ENCODE peak calls at places on chromosomes 12 and 14, in four cellular contexts. One of them, this sample, is unnamed.

GRCh38 chr14:92487513-92488133 is 26.0 kb upstream of the RIN3 start:
- DNase-seq in Panc1: no peak
- DNase-seq in epithelial cell of esophagus: no peak
- DNase-seq in mucosa of descending colon: no peak
- DNase-seq in this sample: no peak

GRCh38 chr12:94286580-94287244 is 138.3 kb downstream of the PLXNC1 start:
- DNase-seq in Panc1: no peak
- DNase-seq in epithelial cell of esophagus: no peak
- DNase-seq in mucosa of descending colon: no peak
- DNase-seq in this sample: no peak

GRCh38 chr12:93108958-93109357 is 179.9 kb upstream of the EEA1 start:
- DNase-seq in Panc1: no peak
- DNase-seq in epithelial cell of esophagus: no peak
- DNase-seq in mucosa of descending colon: no peak
- DNase-seq in this sample: no peak

GRCh38 chr12:47743311-47743860 is 15.3 kb downstream of the RAPGEF3 start:
- DNase-seq in Panc1: no peak
- DNase-seq in epithelial cell of esophagus: no peak
- DNase-seq in mucosa of descending colon: no peak
- DNase-seq in this sample: no peak

GRCh38 chr12:62530596-62530995 is 64.0 kb downstream of the MON2 start:
- DNase-seq in Panc1: no peak
- DNase-seq in epithelial cell of esophagus: no peak
- DNase-seq in mucosa of descending colon: no peak
- DNase-seq in this sample: no peak

GRCh38 chr12:115010324-115010995 is 326.5 kb upstream of the TBX3 start:
- DNase-seq in Panc1: no peak
- DNase-seq in epithelial cell of esophagus: peak
- DNase-seq in mucosa of descending colon: no peak
- DNase-seq in this sample: no peak

GRCh38 chr12:10190558-10191388 is 11.9 kb downstream of the TMEM52B start:
- DNase-seq in Panc1: peak
- DNase-seq in epithelial cell of esophagus: peak
- DNase-seq in mucosa of descending colon: no peak
- DNase-seq in this sample: no peak

GRCh38 chr12:71870409-71870808 is 30.9 kb downstream of the TBC1D15 start:
- DNase-seq in Panc1: no peak
- DNase-seq in epithelial cell of esophagus: no peak
- DNase-seq in mucosa of descending colon: no peak
- DNase-seq in this sample: no peak

GRCh38 chr14:69424139-69424923 is 25.8 kb downstream of the SLC39A9 start:
- DNase-seq in Panc1: no peak
- DNase-seq in epithelial cell of esophagus: peak
- DNase-seq in mucosa of descending colon: no peak
- DNase-seq in this sample: no peak

GRCh38 chr14:71013551-71014192 is 106.4 kb downstream of the PCNX1 start:
- DNase-seq in Panc1: no peak
- DNase-seq in epithelial cell of esophagus: no peak
- DNase-seq in mucosa of descending colon: no peak
- DNase-seq in this sample: no peak

GRCh38 chr14:104650057-104650980 is 39.1 kb upstream of the INF2 start:
- DNase-seq in Panc1: no peak
- DNase-seq in epithelial cell of esophagus: peak
- DNase-seq in mucosa of descending colon: no peak
- DNase-seq in this sample: no peak

GRCh38 chr14:51616724-51617409 is 34.8 kb upstream of the FRMD6 start:
- DNase-seq in Panc1: peak
- DNase-seq in epithelial cell of esophagus: peak
- DNase-seq in mucosa of descending colon: no peak
- DNase-seq in this sample: peak

GRCh38 chr14:22472935-22473854 is 115.8 kb downstream of the DAD1 start:
- DNase-seq in Panc1: no peak
- DNase-seq in epithelial cell of esophagus: peak
- DNase-seq in mucosa of descending colon: no peak
- DNase-seq in this sample: no peak

GRCh38 chr12:128314611-128315010 is 47.6 kb downstream of the TMEM132C start:
- DNase-seq in Panc1: no peak
- DNase-seq in epithelial cell of esophagus: no peak
- DNase-seq in mucosa of descending colon: no peak
- DNase-seq in this sample: no peak

GRCh38 chr14:73788871-73789590 is 62.6 kb upstream of the PTGR2 start:
- DNase-seq in Panc1: no peak
- DNase-seq in epithelial cell of esophagus: peak
- DNase-seq in mucosa of descending colon: no peak
- DNase-seq in this sample: no peak

GRCh38 chr12:124458992-124459851 is 108.2 kb downstream of the NCOR2 start:
- DNase-seq in Panc1: no peak
- DNase-seq in epithelial cell of esophagus: no peak
- DNase-seq in mucosa of descending colon: peak
- DNase-seq in this sample: no peak

GRCh38 chr12:61870658-61871559 is 389.3 kb upstream of the USP15 start:
- DNase-seq in Panc1: no peak
- DNase-seq in epithelial cell of esophagus: no peak
- DNase-seq in mucosa of descending colon: no peak
- DNase-seq in this sample: no peak

GRCh38 chr14:73725116-73726024 is 11.2 kb upstream of the PNMA1 start:
- DNase-seq in Panc1: no peak
- DNase-seq in epithelial cell of esophagus: no peak
- DNase-seq in mucosa of descending colon: peak
- DNase-seq in this sample: no peak

GRCh38 chr12:115135800-115136211 is 451.8 kb upstream of the TBX3 start:
- DNase-seq in Panc1: no peak
- DNase-seq in epithelial cell of esophagus: no peak
- DNase-seq in mucosa of descending colon: peak
- DNase-seq in this sample: no peak

GRCh38 chr14:22472466-22472865 is 116.6 kb downstream of the DAD1 start:
- DNase-seq in Panc1: no peak
- DNase-seq in epithelial cell of esophagus: no peak
- DNase-seq in mucosa of descending colon: no peak
- DNase-seq in this sample: no peak

GRCh38 chr14:101006008-101006407 is 102.5 kb upstream of the RTL1 start:
- DNase-seq in Panc1: no peak
- DNase-seq in epithelial cell of esophagus: no peak
- DNase-seq in mucosa of descending colon: no peak
- DNase-seq in this sample: no peak

This sample was measured in keratinocyte.